ENCODE peak calls at places on chromosomes 13 and 19, in four cellular contexts. V, N, E and B are unnamed samples.

GRCh38 chr19:46297700-46298476 is 1.0 kb downstream of the HIF3A start:
- DNase-seq in V (peak), N (no peak), E (no peak), B (peak)

GRCh38 chr19:32017341-32017948 is 328.0 kb upstream of the ZNF507 start:
- DNase-seq in V (peak), N (no peak), E (peak), B (no peak)

GRCh38 chr19:38319421-38320258 is at the start of gene KCNK6:
- DNase-seq in V (no peak), N (no peak), E (peak), B (peak)

GRCh38 chr13:98372886-98373285 is 195.8 kb upstream of the RNF113B start:
- DNase-seq in V (peak), N (no peak), E (peak), B (peak)

GRCh38 chr13:113786262-113786841 is 27.3 kb downstream of the TMEM255B start:
- DNase-seq in V (peak), N (no peak), E (peak), B (peak)

GRCh38 chr19:51644636-51645271 is 1.9 kb downstream of the SIGLEC14 start:
- DNase-seq in V (no peak), N (no peak), E (no peak), B (no peak)

GRCh38 chr19:46391296-46392251 is 21.8 kb downstream of the CCDC8 start:
- DNase-seq in V (no peak), N (no peak), E (no peak), B (no peak)

GRCh38 chr13:60654405-60654804 is 257.4 kb downstream of the TDRD3 start:
- DNase-seq in V (peak), N (peak), E (no peak), B (peak)

GRCh38 chr13:34611678-34612077 is 330.4 kb upstream of the NBEA start:
- DNase-seq in V (peak), N (no peak), E (peak), B (no peak)

GRCh38 chr13:109315481-109315880 is 470.9 kb downstream of the IRS2 start:
- DNase-seq in V (no peak), N (no peak), E (no peak), B (no peak)

GRCh38 chr19:6720369-6721112 is at the start of gene C3:
- DNase-seq in V (no peak), N (peak), E (no peak), B (peak)

GRCh38 chr19:5130371-5131030 is 161.6 kb downstream of the KDM4B start:
- DNase-seq in V (no peak), N (no peak), E (no peak), B (no peak)

GRCh38 chr19:10634881-10635463 is 9.6 kb downstream of the SLC44A2 start:
- DNase-seq in V (no peak), N (no peak), E (no peak), B (no peak)

GRCh38 chr19:6744381-6745288 is 5.2 kb downstream of the TRIP10 start:
- DNase-seq in V (peak), N (no peak), E (peak), B (peak)

GRCh38 chr19:52191374-52191773 is 1.5 kb downstream of the PPP2R1A start:
- DNase-seq in V (no peak), N (no peak), E (no peak), B (no peak)

GRCh38 chr13:51520524-51520923 is 63.7 kb upstream of the WDFY2 start:
- DNase-seq in V (peak), N (peak), E (peak), B (peak)

GRCh38 chr13:33611016-33611805 is 206.7 kb upstream of the RFC3 start:
- DNase-seq in V (peak), N (peak), E (peak), B (peak)

GRCh38 chr19:42553292-42554045 is 25.2 kb upstream of the CEACAM1 start:
- DNase-seq in V (peak), N (peak), E (peak), B (peak)

GRCh38 chr13:30892966-30893365 is 13.1 kb upstream of the MEDAG start:
- DNase-seq in V (no peak), N (peak), E (peak), B (peak)

GRCh38 chr13:70424428-70424827 is 316.2 kb upstream of the KLHL1 start:
- DNase-seq in V (no peak), N (no peak), E (no peak), B (no peak)

GRCh38 chr19:55179570-55180484 is at the start of gene SYT5:
- DNase-seq in V (no peak), N (no peak), E (no peak), B (no peak)

GRCh38 chr19:17794731-17795494 is at the start of gene B3GNT3:
- DNase-seq in V (no peak), N (peak), E (no peak), B (peak)

GRCh38 chr13:113623491-113624234 is 34.3 kb downstream of the ATP4B start:
- DNase-seq in V (no peak), N (no peak), E (no peak), B (peak)

GRCh38 chr13:49441312-49441711 is 2.6 kb downstream of the CAB39L start:
- DNase-seq in V (no peak), N (no peak), E (no peak), B (no peak)
- H3K4me3 ChIP-seq in V (no peak), N (no peak), E (no peak), B (no peak)

GRCh38 chr13:29266261-29266660 is 329.2 kb downstream of the SLC7A1 start:
- DNase-seq in V (no peak), N (no peak), E (no peak), B (no peak)
- TF ChIP-seq CTCF in V (no peak), N (no peak), E (no peak), B (no peak)

DNA sequence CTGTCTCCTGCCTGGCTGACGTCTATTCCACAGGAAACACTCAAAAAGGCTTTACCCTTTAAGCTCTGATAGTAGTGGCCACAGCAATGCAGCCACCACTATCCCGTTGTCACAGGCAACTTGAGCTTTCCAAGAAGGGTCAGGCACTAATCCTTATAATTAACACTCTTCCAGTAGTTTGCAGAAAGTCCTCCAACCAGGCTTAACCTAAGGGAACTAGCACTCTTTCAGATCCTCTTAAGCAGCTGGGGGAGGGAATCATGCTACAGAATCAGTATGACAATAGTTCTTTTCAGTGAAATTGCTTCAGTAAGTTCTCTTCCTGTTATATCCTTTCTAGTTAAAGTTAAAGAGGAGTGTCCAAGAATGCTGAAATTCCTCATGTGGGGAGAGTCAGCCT is 82.2 kb downstream of the TNFSF11 start:
- DNase-seq in V (no peak), N (no peak), E (no peak), B (peak)
- H3K4me3 ChIP-seq in V (no peak), N (no peak), E (no peak), B (no peak)

GRCh38 chr19:44142014-44142523 is 715 bp downstream of the ZNF234 start:
- DNase-seq in V (peak), N (peak), E (peak), B (peak)
- TF ChIP-seq CTCF in V (no peak), N (no peak), E (no peak), B (no peak)

GRCh38 chr19:39397360-39398296 is 6.5 kb downstream of the MED29 start:
- DNase-seq in V (peak), N (peak), E (peak), B (peak)
- H3K4me3 ChIP-seq in V (no peak), N (peak), E (no peak), B (no peak)

DNA sequence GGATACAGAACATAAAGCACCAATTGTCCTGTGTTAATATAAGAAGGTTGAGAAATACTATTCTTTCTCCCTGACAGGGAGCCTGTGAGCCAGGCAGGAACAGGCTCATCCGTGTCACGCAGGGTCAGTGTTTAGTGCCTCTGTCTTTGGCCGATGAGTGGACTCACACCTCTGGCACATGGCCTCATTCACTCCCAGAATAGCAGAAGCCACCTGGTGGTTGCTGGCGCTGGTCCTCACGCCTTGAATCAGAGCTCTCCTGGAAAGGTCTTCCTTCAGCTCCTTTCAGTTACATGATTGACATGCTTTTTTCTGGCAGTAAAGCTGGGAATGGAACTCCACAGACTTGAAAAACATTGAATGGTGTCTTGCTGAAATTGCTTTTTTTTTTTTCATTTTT is 28.1 kb upstream of the SIAH3 start:
- DNase-seq in V (peak), N (peak), E (no peak), B (no peak)
- TF ChIP-seq CTCF in V (peak), N (peak), E (peak), B (peak)

GRCh38 chr19:1511318-1511988 is 1.4 kb downstream of the ADAMTSL5 start:
- DNase-seq in V (no peak), N (no peak), E (no peak), B (no peak)

GRCh38 chr19:1511989-1512338 is 855 bp downstream of the ADAMTSL5 start:
- DNase-seq in V (no peak), N (no peak), E (no peak), B (no peak)

GRCh38 chr19:1514295-1514661 is 1.5 kb upstream of the ADAMTSL5 start:
- DNase-seq in V (no peak), N (no peak), E (no peak), B (no peak)

GRCh38 chr19:1513492-1514294 is 874 bp upstream of the ADAMTSL5 start:
- DNase-seq in V (no peak), N (no peak), E (no peak), B (peak)

DNA sequence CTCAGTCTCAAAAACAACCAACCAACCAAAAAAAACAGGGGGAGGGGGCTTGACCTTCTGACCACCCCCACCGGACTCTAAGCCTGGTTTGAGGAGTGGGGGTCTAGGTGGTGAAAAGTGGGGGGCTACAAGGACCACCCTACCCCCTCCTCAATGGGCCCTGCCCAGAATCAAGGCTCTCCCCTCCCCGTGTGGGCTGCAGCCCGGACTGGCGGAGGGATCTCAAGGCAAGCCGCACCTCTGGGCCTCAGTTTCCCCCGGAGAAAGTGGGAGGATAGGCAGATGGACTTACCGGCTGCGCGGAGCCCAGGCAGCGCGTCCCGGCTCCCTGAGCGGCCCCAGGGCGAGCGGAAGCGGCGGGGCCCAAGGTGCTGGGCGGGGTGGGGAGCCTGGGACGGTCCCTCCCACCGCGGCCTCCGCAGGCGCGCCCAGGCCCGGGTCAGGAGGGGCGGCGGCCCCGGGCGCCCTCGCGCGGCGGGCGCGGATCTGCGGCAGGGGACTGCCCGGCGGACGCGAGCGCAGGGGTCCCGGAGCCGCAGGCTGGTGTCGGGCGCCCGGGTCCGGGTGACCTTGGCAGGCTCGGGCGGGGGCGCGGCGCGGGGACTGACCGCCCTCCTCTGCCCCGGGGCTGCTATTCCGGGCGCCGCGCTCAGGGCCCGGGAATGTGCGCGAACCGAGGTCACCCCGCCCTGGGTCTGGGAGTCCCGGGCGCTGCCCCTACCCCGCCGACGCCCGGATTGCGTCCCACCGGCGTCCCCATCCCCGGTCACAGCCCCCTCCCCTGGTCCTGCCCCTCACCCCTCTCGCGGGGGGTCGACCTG is at the start of gene ADAMTSL5:
- DNase-seq in V (no peak), N (peak), E (no peak), B (peak)
- H3K4me3 ChIP-seq in V (peak), N (peak), E (peak), B (peak)

GRCh38 chr13:89115307-89115706 is 1444.1 kb downstream of the SLITRK5 start:
- DNase-seq in V (no peak), N (no peak), E (no peak), B (no peak)
- TF ChIP-seq CTCF in V (peak), N (no peak), E (no peak), B (peak)